ENCODE peak calls at places on chromosomes 13 and 19, in four cellular contexts. Q, H, U and M are unnamed samples.
A peak's percentile ranks its signal among the peaks of the same experiment; 100 is the strongest.

GRCh38 chr13:33953203-33953602 is 135.3 kb downstream of the RFC3 start:
- DNase-seq in Q (no peak), H (no peak), U (no peak), M (no peak)

GRCh38 chr13:106738279-106738678 is 170.3 kb upstream of the ARGLU1 start:
- DNase-seq in Q (no peak), H (no peak), U (no peak), M (no peak)

GRCh38 chr13:81383441-81383840 is 1042.5 kb upstream of the SPRY2 start:
- DNase-seq in Q (no peak), H (no peak), U (no peak), M (no peak)

GRCh38 chr13:113596321-113597200 is 12.0 kb downstream of the TFDP1 start:
- DNase-seq in Q (peak; percentile 14), H (no peak), U (no peak), M (no peak)

GRCh38 chr13:67763316-67763715 is 533.2 kb upstream of the PCDH9 start:
- DNase-seq in Q (no peak), H (no peak), U (no peak), M (no peak)

GRCh38 chr19:49356382-49356781 is 5.8 kb downstream of the TEAD2 start:
- DNase-seq in Q (no peak), H (no peak), U (no peak), M (no peak)

GRCh38 chr13:84405286-84405685 is 523.0 kb upstream of the SLITRK1 start:
- DNase-seq in Q (no peak), H (no peak), U (no peak), M (no peak)

GRCh38 chr13:49348748-49349147 is 95.1 kb downstream of the CAB39L start:
- DNase-seq in Q (no peak), H (peak; percentile 16), U (no peak), M (no peak)

GRCh38 chr13:110841846-110842245 is 73.0 kb downstream of the ANKRD10 start:
- DNase-seq in Q (no peak), H (no peak), U (no peak), M (no peak)

GRCh38 chr13:78586706-78587105 is 16.6 kb downstream of the POU4F1 start:
- DNase-seq in Q (no peak), H (no peak), U (no peak), M (no peak)
- H3K27me3 ChIP-seq in Q (peaks cover 5% of the 10 kb centered on the region), H (peaks cover 87% of the 10 kb centered on the region), U (peaks cover 95% of the 10 kb centered on the region), M (peaks cover 17% of the 10 kb centered on the region)

GRCh38 chr13:112054616-112055015 is 12.3 kb upstream of the SOX1 start:
- DNase-seq in Q (no peak), H (no peak), U (no peak), M (no peak)
- H3K27me3 ChIP-seq in Q (peaks cover 4% of the 10 kb centered on the region), H (peaks cover 100% of the 10 kb centered on the region), U (peaks cover 100% of the 10 kb centered on the region), M (peaks cover 14% of the 10 kb centered on the region)

DNA sequence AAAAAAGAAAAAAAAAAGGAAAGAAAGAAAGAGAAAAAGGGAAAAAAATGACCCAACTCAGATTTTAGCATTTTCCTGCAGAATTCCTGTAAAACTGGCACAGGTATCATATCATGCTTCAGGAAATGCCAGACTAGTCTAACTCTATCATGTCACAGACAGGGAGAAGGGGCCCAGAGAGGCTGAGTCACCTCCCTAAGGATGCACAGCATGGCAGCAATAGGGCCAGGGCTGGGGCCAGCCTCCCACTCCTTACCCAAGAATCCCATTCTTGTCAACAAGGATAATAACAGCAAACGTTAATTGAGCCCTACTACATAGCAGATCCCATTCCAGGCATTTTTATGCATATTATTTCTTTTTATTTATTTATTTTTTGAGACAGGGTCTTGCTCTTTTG is 8.5 kb downstream of the GPR4 start:
- DNase-seq in Q (no peak), H (no peak), U (no peak), M (no peak)
- H3K27me3 ChIP-seq in Q (peaks cover 6% of the 10 kb centered on the region), H (peaks cover 36% of the 10 kb centered on the region), U (peaks cover 40% of the 10 kb centered on the region), M (no peaks in the 10 kb centered on the region)

GRCh38 chr13:31119526-31119925 is 42.2 kb downstream of the HSPH1 start:
- DNase-seq in Q (no peak), H (no peak), U (no peak), M (no peak)

GRCh38 chr13:31119966-31120733 is 41.6 kb downstream of the HSPH1 start:
- DNase-seq in Q (no peak), H (no peak), U (no peak), M (no peak)

GRCh38 chr13:31114641-31115040 is 47.1 kb downstream of the HSPH1 start:
- DNase-seq in Q (no peak), H (no peak), U (no peak), M (no peak)

GRCh38 chr13:31115616-31116015 is 46.1 kb downstream of the HSPH1 start:
- DNase-seq in Q (no peak), H (no peak), U (no peak), M (no peak)

GRCh38 chr13:31116224-31116623 is 45.5 kb downstream of the HSPH1 start:
- DNase-seq in Q (no peak), H (no peak), U (no peak), M (no peak)
- H3K27me3 ChIP-seq in Q (no peaks in the 10 kb centered on the region), H (no peaks in the 10 kb centered on the region), U (peaks cover 7% of the 10 kb centered on the region), M (no peaks in the 10 kb centered on the region)

GRCh38 chr13:112134150-112135075 is 67.5 kb downstream of the SOX1 start:
- DNase-seq in Q (no peak), H (no peak), U (no peak), M (no peak)
- H3K27me3 ChIP-seq in Q (no peaks in the 10 kb centered on the region), H (peaks cover 24% of the 10 kb centered on the region), U (peaks cover 10% of the 10 kb centered on the region), M (no peaks in the 10 kb centered on the region)

GRCh38 chr19:15534957-15535864 is 26.9 kb downstream of the CYP4F22 start:
- DNase-seq in Q (no peak), H (no peak), U (no peak), M (no peak)
- H3K27me3 ChIP-seq in Q (no peaks in the 10 kb centered on the region), H (no peaks in the 10 kb centered on the region), U (no peaks in the 10 kb centered on the region), M (no peaks in the 10 kb centered on the region)

DNA sequence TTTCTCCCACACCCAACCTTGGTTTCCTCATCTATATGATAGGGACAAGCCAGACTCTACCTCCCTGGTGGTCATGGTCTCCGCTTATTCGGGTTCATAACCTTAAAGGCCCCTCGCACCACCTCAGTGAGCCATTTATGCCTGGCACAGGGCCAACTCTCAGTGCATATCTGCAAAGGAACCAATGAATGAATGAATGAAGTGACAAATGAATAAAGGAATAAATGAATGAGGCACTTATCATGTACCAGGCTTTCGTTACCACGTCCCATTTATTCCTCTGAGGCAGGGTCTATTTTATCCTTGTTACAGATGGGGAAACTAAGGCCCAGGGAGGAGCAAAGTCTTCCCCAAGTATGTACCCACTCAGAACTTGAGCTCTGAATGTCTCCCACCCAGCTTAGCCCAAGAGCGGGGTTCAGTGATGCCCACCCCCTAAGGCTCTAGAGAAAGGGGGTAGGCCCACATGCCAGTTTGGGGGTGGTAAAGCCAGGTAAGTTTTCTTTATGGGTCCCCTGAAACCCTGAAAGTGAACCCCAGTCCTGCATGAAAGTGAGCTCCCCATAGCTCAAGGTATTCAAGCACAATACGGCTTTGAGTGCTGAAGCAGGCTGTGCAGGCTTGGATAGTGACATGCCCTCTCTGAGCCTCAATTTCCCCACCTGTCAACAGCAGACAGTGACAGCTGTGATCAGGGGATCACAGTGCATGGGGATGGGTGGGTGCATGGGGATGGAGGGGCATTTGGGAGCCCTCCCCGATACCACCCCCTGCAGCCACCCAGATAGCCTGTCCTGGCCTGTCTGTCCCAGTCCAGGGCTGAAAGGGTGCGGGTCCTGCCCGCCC is 490 bp upstream of the SLC5A5 start:
- DNase-seq in Q (no peak), H (no peak), U (no peak), M (no peak)
- H3K27me3 ChIP-seq in Q (peaks cover 16% of the 10 kb centered on the region), H (peaks cover 58% of the 10 kb centered on the region), U (peaks cover 71% of the 10 kb centered on the region), M (no peaks in the 10 kb centered on the region)

DNA sequence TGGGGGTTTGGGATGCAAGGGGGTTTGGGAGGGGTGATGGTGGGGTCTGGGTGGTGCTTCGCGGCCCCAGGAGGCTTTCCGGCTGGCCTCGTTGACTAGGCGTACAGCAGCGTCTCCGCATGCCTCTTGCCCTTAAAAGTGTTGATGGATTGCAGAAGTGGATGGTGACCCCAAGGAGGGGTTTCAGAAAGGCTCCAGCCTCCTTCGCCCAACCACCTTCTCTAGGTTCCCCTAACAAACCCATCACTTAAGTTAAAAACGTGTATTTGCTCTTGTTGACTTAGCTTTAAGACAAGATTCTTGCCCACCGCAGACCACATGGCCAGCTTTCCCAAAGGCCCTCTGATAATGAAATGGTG is 8.1 kb upstream of the TSHZ3 start:
- DNase-seq in Q (no peak), H (no peak), U (no peak), M (no peak)
- H3K27me3 ChIP-seq in Q (no peaks in the 10 kb centered on the region), H (peaks cover 88% of the 10 kb centered on the region), U (peaks cover 64% of the 10 kb centered on the region), M (no peaks in the 10 kb centered on the region)

DNA sequence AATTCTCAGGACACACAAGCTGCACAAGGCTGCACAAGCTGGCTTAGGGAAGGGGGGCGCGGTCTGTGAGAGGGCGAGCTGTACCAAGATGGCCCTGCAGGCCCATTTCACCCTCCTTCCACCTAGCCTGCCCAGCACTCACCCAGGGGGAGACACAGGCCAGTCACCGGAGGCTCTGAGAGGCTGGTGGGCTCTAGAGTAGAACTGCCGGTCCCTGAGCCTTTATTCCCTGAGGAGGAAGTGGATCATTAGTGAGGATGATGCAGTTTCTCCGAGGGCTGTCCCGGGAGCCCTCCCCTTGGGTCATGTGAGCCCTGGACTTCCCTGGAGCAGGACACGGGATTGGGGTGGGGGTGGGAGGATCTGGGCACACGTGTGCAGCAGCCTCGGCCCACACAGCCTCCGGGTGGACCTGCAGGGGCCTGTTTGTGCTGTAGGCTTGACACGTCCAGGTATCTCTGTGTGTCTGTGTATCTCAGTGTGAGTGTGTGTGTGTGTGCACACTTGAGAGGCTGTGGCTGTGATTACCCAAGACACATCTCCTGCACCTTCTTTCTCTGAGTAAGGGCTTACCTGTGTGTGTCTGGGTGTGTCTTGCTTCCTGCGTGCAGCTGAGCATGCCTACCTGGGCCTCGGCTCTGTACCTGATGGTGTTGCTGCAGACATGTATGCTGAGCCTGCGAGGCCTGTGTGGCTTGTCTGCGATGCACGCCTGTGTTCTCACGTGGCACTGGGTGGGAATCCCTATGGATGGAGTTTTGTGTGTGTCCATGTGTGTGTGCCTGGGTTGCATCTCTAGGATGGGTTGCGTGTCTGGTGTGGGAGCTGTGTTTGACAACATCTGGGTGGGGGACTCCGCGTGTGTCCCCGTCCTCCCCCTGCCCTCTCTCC is at the start of gene ACP5:
- DNase-seq in Q (no peak), H (no peak), U (no peak), M (no peak)
- H3K27me3 ChIP-seq in Q (no peaks in the 10 kb centered on the region), H (no peaks in the 10 kb centered on the region), U (peaks cover 9% of the 10 kb centered on the region), M (no peaks in the 10 kb centered on the region)